ENCODE peak calls at places on chromosomes 3 and 15, in four cellular contexts. F is H9, Z is left lung, R is neural crest cell. G is an unnamed sample.

GRCh38 chr3:141561426-141562034 is 74.7 kb downstream of the RASA2 start:
- DNase-seq in R (peak), F (no peak), Z (no peak), G (no peak)

GRCh38 chr15:85125056-85125661 is 143.5 kb downstream of the PDE8A start:
- DNase-seq in Z (no peak), R (no peak), F (peak), G (no peak)

GRCh38 chr15:55241895-55242294 is 45.2 kb upstream of the RSL24D1 start:
- DNase-seq in R (no peak), Z (no peak), F (no peak), G (no peak)

GRCh38 chr3:57967590-57967989 is 40.6 kb upstream of the FLNB start:
- DNase-seq in R (no peak), F (no peak), Z (no peak), G (no peak)

GRCh38 chr3:69326821-69327433 is 59.0 kb downstream of the FRMD4B start:
- DNase-seq in R (no peak), Z (no peak), F (no peak), G (no peak)

GRCh38 chr3:59937206-59937605 is 887.4 kb upstream of the CFAP20DC start:
- DNase-seq in R (no peak), F (no peak), Z (no peak), G (no peak)

GRCh38 chr15:88878720-88879184 is 16.6 kb downstream of the HAPLN3 start:
- DNase-seq in Z (peak), R (peak), F (peak), G (no peak)

GRCh38 chr3:122305818-122306621 is 19.0 kb upstream of the CSTA start:
- DNase-seq in F (peak), R (no peak), Z (no peak), G (no peak)

GRCh38 chr3:8621141-8621540 is 23.5 kb downstream of the SSUH2 start:
- DNase-seq in Z (no peak), R (no peak), F (no peak), G (no peak)

GRCh38 chr15:67836477-67836876 is 3.4 kb downstream of the RNU6-1 start:
- DNase-seq in R (no peak), Z (no peak), F (no peak), G (no peak)

DNA sequence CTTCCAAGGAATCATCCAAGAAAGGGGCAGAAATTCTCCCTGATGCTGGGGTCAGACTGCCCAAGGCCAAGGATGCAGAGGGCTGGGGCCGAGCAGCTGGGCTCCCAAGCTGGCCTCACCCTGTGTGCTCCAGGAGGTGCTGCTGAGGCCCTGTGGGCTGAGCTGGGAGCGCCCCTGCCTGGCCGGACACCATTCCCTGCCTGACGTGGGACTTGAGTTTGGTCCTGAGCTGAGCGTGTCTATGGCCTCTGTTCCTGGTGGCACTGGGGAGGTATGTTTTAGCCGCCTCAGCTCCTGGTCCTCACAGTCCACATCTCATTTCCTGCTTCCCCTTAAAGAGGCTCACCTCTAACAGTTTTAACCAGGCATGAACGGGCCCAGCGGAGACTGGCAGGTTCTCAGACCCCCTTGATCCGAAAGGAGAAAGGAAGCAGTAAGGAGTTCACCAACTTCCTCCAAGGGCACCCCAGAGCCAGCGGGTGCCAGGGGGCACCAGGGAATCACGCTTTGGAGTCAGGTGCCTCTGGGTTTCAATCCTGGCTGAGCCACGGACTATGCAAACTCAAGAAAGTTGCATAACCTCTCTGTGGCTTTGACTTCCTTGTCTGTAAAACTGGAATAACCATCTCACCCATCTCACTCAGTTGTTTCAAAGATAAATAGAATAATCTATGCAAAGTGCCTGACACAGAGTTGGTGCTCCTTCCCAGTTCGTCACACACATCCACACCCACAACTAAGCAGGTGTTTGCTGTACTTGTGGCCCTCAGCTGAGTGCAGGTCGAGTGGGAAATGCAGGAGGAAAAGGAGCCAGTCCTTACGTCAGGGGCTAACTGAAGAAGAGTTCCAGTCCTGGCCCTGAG is 48.6 kb downstream of the SLC12A8 start:
- DNase-seq in R (no peak), Z (peak), F (peak), G (no peak)
- TF ChIP-seq CTCF in R (no peak), Z (no peak), F (peak), G (peak)

GRCh38 chr3:137217733-137218132 is 259.9 kb downstream of the IL20RB start:
- DNase-seq in F (peak), R (peak), Z (no peak), G (no peak)
- TF ChIP-seq CTCF in F (peak), R (peak), Z (peak), G (peak)

GRCh38 chr3:36714343-36714742 is 50.0 kb downstream of the DCLK3 start:
- DNase-seq in F (no peak), R (no peak), Z (no peak), G (no peak)
- TF ChIP-seq CTCF in F (no peak), R (no peak), Z (no peak), G (no peak)

GRCh38 chr3:129723558-129724324 is 117.3 kb upstream of the PLXND1 start:
- DNase-seq in F (no peak), R (no peak), Z (no peak), G (no peak)
- TF ChIP-seq CTCF in F (no peak), R (no peak), Z (no peak), G (no peak)

GRCh38 chr3:45689787-45690145 is 570 bp downstream of the SACM1L start:
- DNase-seq in R (no peak), Z (no peak), F (no peak), G (no peak)

GRCh38 chr3:45688882-45689786 is at the start of gene SACM1L:
- DNase-seq in Z (peak), R (peak), F (peak), G (peak)

GRCh38 chr3:45686850-45687249 is 2.3 kb upstream of the SACM1L start:
- DNase-seq in R (no peak), Z (no peak), F (no peak), G (no peak)

GRCh38 chr3:45687828-45688193 is 1.4 kb upstream of the SACM1L start:
- DNase-seq in Z (no peak), F (no peak), R (no peak), G (no peak)

DNA sequence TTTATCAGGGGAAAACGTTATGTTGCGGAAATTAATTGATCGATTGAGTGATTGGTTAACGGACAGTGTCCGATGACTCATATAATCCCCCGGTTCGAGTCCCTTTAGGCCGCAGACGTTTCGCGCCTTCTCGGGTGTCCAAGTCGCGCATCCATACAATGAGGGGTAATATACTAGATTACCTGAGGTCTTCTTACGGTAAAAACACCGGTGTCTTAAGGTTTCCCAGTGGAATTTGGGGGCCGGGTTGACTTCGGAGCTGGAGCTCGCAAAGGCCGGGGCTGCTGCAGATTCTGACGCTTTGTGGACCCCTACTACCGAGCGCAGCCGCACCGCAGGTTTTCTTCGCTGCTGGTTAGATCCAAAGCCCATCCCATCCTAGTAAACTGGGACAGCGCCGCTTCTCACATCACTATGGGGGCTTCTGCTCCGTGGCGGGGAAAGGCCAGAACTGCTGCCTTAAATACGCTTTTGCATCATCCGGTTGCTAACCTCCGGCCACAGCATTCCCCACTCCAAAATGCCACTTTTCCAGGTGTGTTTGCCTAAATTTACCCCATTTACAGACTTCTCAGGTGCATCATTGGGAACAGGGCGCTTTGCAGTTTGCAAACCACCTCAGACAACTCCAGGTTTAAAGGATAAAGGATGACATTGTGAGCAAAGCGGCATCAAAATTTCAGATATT is 858 bp upstream of the SACM1L start:
- DNase-seq in R (peak), Z (no peak), F (peak), G (no peak)
- TF ChIP-seq CTCF in R (no peak), Z (no peak), F (peak), G (peak)

GRCh38 chr3:116386168-116386567 is 59.1 kb downstream of the LSAMP start:
- DNase-seq in F (no peak), R (no peak), Z (no peak), G (no peak)
- TF ChIP-seq CTCF in F (no peak), R (no peak), Z (no peak), G (no peak)

GRCh38 chr15:91050128-91050455 is 27.7 kb upstream of the VPS33B start:
- DNase-seq in R (no peak), F (no peak), Z (no peak), G (no peak)
- TF ChIP-seq CTCF in R (no peak), F (peak), Z (no peak), G (peak)

DNA sequence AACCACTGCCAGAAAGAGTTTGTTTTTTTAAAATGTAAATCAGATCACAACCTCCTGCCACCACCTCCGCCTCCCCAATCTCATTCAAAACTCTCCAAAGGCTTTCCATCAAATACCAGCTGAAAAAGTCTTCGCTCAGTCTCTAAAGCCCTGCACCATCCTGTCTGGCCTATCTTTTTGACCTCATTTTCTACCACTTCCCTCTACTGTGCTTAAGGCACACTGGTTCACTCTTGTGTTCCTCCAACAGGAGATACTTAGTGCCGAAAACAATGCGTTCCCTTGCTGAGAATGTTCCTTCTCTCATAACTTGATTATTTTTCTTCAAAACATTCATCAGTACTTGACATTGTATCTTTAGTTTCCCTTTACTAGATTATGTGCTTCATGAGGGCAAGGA is 3.5 kb downstream of the BTBD1 start:
- DNase-seq in R (no peak), F (no peak), Z (no peak), G (no peak)
- TF ChIP-seq CTCF in R (no peak), F (no peak), Z (no peak), G (no peak)

G was measured in chondrocyte.